ENCODE peak calls at places on chromosomes 16 and 17, in six cellular contexts. Z is fibroblast of the aortic adventitia, T is stomach, E is choroid plexus epithelial cell, Q is activated B cell treated with CpG ODN at 0.5 μM for 24 hours, Y is lower leg skin. P is an unnamed sample.

GRCh38 chr16:28823291-28823718 is 506 bp downstream of the ATXN2L start:
- DNase-seq in Z (no peak), T (no peak), E (no peak), Q (no peak), Y (peak), P (no peak)

GRCh38 chr17:37792787-37793186 is 47.9 kb upstream of the HNF1B start:
- DNase-seq in Z (no peak), T (no peak), E (peak), Q (no peak), Y (no peak), P (no peak)

GRCh38 chr16:88374736-88375135 is 8.0 kb upstream of the ZNF469 start:
- DNase-seq in Z (no peak), T (no peak), E (no peak), Q (no peak), Y (no peak), P (no peak)

GRCh38 chr16:45454-45853 is 8.0 kb downstream of the POLR3K start:
- DNase-seq in Z (no peak), T (no peak), E (no peak), Q (no peak), Y (no peak), P (no peak)

GRCh38 chr17:17167986-17168385 is 38.1 kb downstream of the PLD6 start:
- DNase-seq in Z (no peak), T (no peak), E (no peak), Q (no peak), Y (no peak), P (no peak)

GRCh38 chr17:49610883-49611584 is 35.4 kb downstream of the NXPH3 start:
- DNase-seq in Z (no peak), T (no peak), E (no peak), Q (no peak), Y (no peak), P (no peak)

GRCh38 chr17:60391419-60392041 is 403 bp downstream of the USP32 start:
- DNase-seq in Z (no peak), T (no peak), E (no peak), Q (no peak), Y (no peak), P (no peak)

GRCh38 chr16:57271867-57272495 is 12.5 kb downstream of the PLLP start:
- DNase-seq in Z (no peak), T (no peak), E (no peak), Q (no peak), Y (no peak), P (no peak)

GRCh38 chr17:38421224-38421841 is 6.9 kb upstream of the ARHGAP23 start:
- DNase-seq in Z (peak), T (no peak), E (peak), Q (no peak), Y (no peak), P (no peak)

GRCh38 chr17:12815642-12816141 is 26.4 kb downstream of the ARHGAP44 start:
- DNase-seq in Z (no peak), T (no peak), E (no peak), Q (no peak), Y (no peak), P (no peak)

GRCh38 chr16:50408001-50408400 is 39.2 kb upstream of the BRD7 start:
- DNase-seq in Z (no peak), T (no peak), E (no peak), Q (no peak), Y (peak), P (no peak)

GRCh38 chr17:81034779-81035388 is at the start of gene BAIAP2:
- DNase-seq in Z (peak), T (peak), E (peak), Q (peak), Y (peak), P (peak)
- TF ChIP-seq CTCF in Z (no peak), T (no peak), E (no peak), Q (no peak), Y (no peak), P (no peak)

GRCh38 chr17:51435641-51436091 is 175.3 kb downstream of the UTP18 start:
- DNase-seq in Z (peak), T (peak), E (peak), Q (no peak), Y (no peak), P (peak)
- TF ChIP-seq CTCF in Z (no peak), T (peak), E (peak), Q (no peak), Y (no peak), P (no peak)

GRCh38 chr17:31549121-31549524 is 157.6 kb downstream of the RAB11FIP4 start:
- DNase-seq in Z (no peak), T (no peak), E (no peak), Q (no peak), Y (no peak), P (peak)
- TF ChIP-seq CTCF in Z (no peak), T (no peak), E (no peak), Q (no peak), Y (no peak), P (no peak)

DNA sequence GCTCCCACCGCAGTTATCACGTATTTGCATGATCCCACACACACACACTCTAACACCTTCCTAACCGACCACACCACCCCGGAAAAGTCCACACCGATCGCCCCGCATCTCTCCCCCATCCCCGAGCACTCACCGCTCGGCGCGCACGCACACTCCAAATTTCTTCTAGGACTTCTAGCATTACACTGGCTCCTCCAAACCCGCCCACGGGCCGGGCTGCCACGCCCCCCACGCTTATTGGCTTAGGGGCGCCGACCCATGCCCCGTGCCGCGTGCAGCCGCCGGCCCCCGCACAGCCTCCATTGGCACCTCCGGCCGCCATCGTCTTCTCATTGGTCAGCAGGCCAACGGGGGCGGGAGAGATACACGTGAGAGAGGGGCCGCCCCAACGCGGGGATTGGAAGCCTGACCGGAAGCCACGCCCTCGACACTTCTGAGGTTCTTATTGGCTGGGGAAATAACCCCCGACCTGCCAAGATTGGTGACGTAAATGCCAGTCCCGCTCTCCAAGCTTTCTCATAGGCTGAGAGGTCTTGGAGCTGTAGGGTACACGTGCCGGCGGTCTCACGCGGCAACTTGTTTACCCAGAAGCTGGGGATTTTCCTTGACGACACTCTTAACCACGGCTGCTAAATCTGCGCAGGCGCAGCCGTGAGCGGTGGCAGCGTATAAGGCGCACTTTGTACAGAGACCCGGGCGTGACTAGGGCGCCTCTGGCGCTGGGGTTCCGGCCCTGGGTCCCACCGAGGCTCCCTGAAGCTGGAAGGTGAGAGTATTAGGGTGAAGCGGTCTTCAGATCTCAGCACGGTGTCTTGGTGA is 4.2 kb upstream of the PER1 start:
- DNase-seq in Z (peak), T (peak), E (peak), Q (peak), Y (peak), P (peak)
- TF ChIP-seq CTCF in Z (no peak), T (peak), E (peak), Q (no peak), Y (no peak), P (no peak)

GRCh38 chr17:44795421-44795820 is 34.7 kb downstream of the GJC1 start:
- DNase-seq in Z (no peak), T (no peak), E (no peak), Q (no peak), Y (peak), P (no peak)

GRCh38 chr17:44793885-44794698 is 35.3 kb downstream of the ADAM11 start:
- DNase-seq in Z (no peak), T (no peak), E (peak), Q (no peak), Y (peak), P (peak)

GRCh38 chr17:44795928-44796327 is 34.2 kb downstream of the GJC1 start:
- DNase-seq in Z (no peak), T (no peak), E (no peak), Q (no peak), Y (peak), P (no peak)

GRCh38 chr17:44796731-44797130 is 33.4 kb downstream of the GJC1 start:
- DNase-seq in Z (no peak), T (no peak), E (no peak), Q (no peak), Y (peak), P (no peak)

GRCh38 chr17:44794699-44795413 is 35.2 kb downstream of the GJC1 start:
- DNase-seq in Z (peak), T (no peak), E (peak), Q (no peak), Y (peak), P (no peak)
- TF ChIP-seq CTCF in Z (no peak), T (no peak), E (no peak), Q (no peak), Y (no peak), P (no peak)

DNA sequence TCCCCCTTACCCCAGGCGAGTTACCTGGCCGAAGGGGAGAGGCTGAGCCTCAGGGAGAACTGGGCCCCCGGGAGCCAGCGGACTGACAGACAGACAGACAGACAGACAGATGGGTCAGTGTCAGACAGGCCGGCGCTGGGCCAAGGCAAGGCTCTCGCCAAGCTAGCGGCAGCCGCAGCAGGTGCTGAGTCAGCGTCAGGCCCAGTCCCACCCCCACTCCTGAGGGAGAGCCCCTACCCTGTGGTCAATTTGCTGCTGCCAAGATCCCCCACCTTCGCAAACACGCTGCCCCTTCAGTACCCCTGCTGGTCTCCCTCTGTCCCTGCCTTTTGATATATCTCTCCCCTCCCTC is 1.5 kb downstream of the FGF11 start:
- DNase-seq in Z (peak), T (no peak), E (peak), Q (peak), Y (no peak), P (peak)
- TF ChIP-seq CTCF in Z (peak), T (no peak), E (peak), Q (no peak), Y (no peak), P (no peak)

P was measured in testis.